ENCODE peak calls at places on chromosome 18, in four cellular contexts. J is tibial nerve, Z is heart left ventricle, O is AG04449. U is an unnamed sample.

GRCh38 chr18:24585996-24586566 is 125.6 kb downstream of the HRH4 start:
- DNase-seq in J (no peak), Z (no peak), O (no peak), U (no peak)

GRCh38 chr18:62522178-62522509 is 681 bp upstream of the ZCCHC2 start:
- DNase-seq in J (no peak), Z (no peak), O (no peak), U (no peak)

GRCh38 chr18:74402806-74403433 is 54.2 kb downstream of the DIPK1C start:
- DNase-seq in J (no peak), Z (no peak), O (no peak), U (no peak)

GRCh38 chr18:61400714-61401113 is 67.5 kb downstream of the CDH20 start:
- DNase-seq in J (no peak), Z (no peak), O (no peak), U (no peak)

GRCh38 chr18:43705850-43706249 is 428.6 kb upstream of the SYT4 start:
- DNase-seq in J (no peak), Z (no peak), O (no peak), U (no peak)

GRCh38 chr18:41096504-41096903 is 858.5 kb upstream of the PIK3C3 start:
- DNase-seq in J (no peak), Z (no peak), O (no peak), U (no peak)

GRCh38 chr18:34207344-34207851 is 17.3 kb downstream of the NOL4 start:
- DNase-seq in J (no peak), Z (no peak), O (no peak), U (no peak)

GRCh38 chr18:6920099-6920955 is 190.8 kb downstream of the ARHGAP28 start:
- DNase-seq in J (peak), Z (no peak), O (peak), U (peak)

GRCh38 chr18:12652861-12653401 is 5.0 kb downstream of the SPIRE1 start:
- DNase-seq in J (no peak), Z (no peak), O (no peak), U (no peak)

GRCh38 chr18:8643479-8643878 is 34.2 kb downstream of the RAB12 start:
- DNase-seq in J (no peak), Z (no peak), O (no peak), U (no peak)

GRCh38 chr18:13077473-13077872 is 86.3 kb downstream of the CEP192 start:
- DNase-seq in J (no peak), Z (no peak), O (no peak), U (no peak)

GRCh38 chr18:74498712-74499629 is 2.8 kb downstream of the CNDP2 start:
- DNase-seq in J (no peak), Z (no peak), O (no peak), U (no peak)

GRCh38 chr18:49018553-49018943 is 67.8 kb upstream of the SMAD7 start:
- DNase-seq in J (no peak), Z (no peak), O (no peak), U (no peak)

GRCh38 chr18:27175914-27176313 is 9.2 kb downstream of the CHST9 start:
- DNase-seq in J (no peak), Z (no peak), O (no peak), U (no peak)

GRCh38 chr18:72762505-72763122 is 105.2 kb downstream of the NETO1 start:
- DNase-seq in J (no peak), Z (no peak), O (peak), U (no peak)

GRCh38 chr18:79964330-79965118 is at the start of gene HSBP1L1:
- DNase-seq in J (no peak), Z (peak), O (no peak), U (peak)

GRCh38 chr18:54240629-54241107 is 16.2 kb upstream of the MBD2 start:
- DNase-seq in J (no peak), Z (peak), O (no peak), U (no peak)

GRCh38 chr18:6207941-6208340 is 206.8 kb downstream of the L3MBTL4 start:
- DNase-seq in J (no peak), Z (no peak), O (no peak), U (no peak)

GRCh38 chr18:23661735-23662308 is 889 bp downstream of the ANKRD29 start:
- DNase-seq in J (no peak), Z (no peak), O (no peak), U (no peak)

GRCh38 chr18:830315-830901 is 18.4 kb upstream of the YES1 start:
- DNase-seq in J (no peak), Z (no peak), O (no peak), U (peak)

GRCh38 chr18:833197-833596 is 21.2 kb upstream of the YES1 start:
- DNase-seq in J (no peak), Z (no peak), O (no peak), U (no peak)

GRCh38 chr18:834086-834720 is 22.2 kb upstream of the YES1 start:
- DNase-seq in J (no peak), Z (no peak), O (no peak), U (no peak)

GRCh38 chr18:829432-829831 is 17.4 kb upstream of the YES1 start:
- DNase-seq in J (no peak), Z (no peak), O (no peak), U (no peak)

DNA sequence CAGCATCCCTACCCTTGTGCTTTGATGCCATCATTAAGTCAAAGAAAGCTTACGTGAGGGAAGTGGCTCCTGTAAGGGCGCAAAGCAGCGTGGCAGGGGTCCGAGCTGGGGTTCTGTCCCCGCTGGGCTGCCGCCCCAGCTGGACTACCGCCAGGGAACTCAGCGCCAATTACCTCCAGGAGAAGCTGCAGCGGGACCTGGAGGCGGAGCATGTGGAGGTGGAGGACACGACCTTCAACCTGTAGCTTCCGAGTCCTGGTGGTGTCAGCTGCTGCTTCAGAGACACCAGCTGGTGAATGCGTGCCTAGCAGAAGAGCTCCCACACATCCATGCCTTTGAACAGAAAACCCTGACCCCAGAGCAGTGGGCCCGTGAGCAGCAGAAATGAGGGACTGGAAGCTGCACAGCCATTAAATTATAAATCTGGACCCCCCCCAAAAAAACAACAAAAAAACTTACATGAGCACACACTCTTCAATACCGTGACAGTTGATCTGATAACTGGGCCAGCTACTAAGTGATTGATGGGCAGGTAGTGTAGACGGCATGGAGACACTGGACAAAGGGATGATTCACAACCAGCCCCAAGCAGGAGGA is 20.1 kb upstream of the YES1 start:
- DNase-seq in J (no peak), Z (peak), O (no peak), U (no peak)
- H3K4me3 ChIP-seq in J (no peak), Z (no peak), O (no peak), U (peak)

DNA sequence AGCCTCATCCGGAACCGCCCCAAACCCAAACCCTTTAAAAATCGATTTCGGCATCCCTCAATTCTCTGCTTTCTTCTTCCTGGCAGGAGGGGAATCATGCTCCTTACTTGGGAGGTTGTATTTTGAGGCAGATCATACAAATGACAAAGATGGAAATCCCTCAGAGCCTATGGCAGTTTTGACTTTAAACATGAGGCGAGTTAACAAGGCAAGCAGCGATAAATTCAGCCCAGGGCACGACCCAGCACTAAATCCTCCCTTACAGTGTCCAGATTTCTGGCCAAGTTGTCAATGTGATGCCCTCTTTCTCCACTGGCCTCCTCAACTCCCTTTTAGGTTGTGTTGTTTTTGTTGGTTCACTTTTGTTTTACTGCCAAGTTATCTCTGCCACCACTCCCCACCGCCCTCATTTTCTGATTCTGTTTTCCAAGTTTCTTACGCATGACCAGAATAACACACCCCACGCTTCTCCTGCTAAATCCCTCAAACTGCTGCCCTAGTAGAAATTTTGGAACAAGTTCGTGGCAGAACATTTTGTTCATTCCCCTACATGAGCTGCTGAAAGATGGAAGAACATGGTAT is 68.3 kb downstream of the CTAGE1 start:
- DNase-seq in J (no peak), Z (no peak), O (no peak), U (no peak)
- H3K4me3 ChIP-seq in J (peak), Z (peak), O (peak), U (peak)

GRCh38 chr18:3624546-3624817 is 174.5 kb downstream of the TGIF1 start:
- DNase-seq in J (no peak), Z (no peak), O (no peak), U (no peak)
- H3K4me3 ChIP-seq in J (no peak), Z (peak), O (peak), U (no peak)

GRCh38 chr18:10588975-10589374 is 63.1 kb downstream of the NAPG start:
- DNase-seq in J (no peak), Z (no peak), O (no peak), U (no peak)
- H3K4me3 ChIP-seq in J (no peak), Z (no peak), O (no peak), U (no peak)

GRCh38 chr18:58132595-58133191 is 88.7 kb downstream of the NEDD4L start:
- DNase-seq in J (no peak), Z (no peak), O (peak), U (no peak)

GRCh38 chr18:58139627-58140026 is 95.6 kb downstream of the NEDD4L start:
- DNase-seq in J (no peak), Z (no peak), O (no peak), U (no peak)

GRCh38 chr18:58135170-58135569 is 91.1 kb downstream of the NEDD4L start:
- DNase-seq in J (no peak), Z (no peak), O (peak), U (no peak)

GRCh38 chr18:58136865-58137264 is 92.8 kb downstream of the NEDD4L start:
- DNase-seq in J (no peak), Z (no peak), O (no peak), U (no peak)

DNA sequence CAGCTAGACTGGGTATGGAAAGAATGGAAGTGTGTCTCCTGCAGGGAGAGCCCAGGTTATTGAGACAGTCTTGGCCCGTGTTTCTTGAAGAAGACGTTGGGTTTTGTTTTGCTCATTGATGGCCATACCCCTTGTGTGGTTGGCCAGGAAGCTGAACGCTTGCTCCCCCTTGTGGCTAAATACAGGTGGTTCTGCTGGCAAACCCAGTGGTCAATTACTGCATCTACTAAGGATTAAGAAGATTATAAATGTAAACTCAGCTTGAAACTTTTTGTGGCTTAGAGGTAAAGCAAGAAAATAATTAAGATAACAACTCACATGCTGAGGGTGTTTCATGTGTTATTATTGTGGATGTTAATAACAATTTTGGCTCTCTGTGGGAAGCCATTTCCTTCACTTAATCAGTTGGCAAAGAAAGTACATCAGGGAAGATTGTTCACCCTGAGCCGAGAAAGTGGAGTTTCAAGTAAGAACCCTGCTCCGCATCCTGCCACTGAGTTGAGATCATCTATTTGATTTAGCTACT is 91.8 kb downstream of the NEDD4L start:
- DNase-seq in J (peak), Z (no peak), O (no peak), U (no peak)
- H3K4me3 ChIP-seq in J (no peak), Z (no peak), O (no peak), U (no peak)

GRCh38 chr18:76519156-76519549 is 24.1 kb upstream of the ZNF516 start:
- DNase-seq in J (no peak), Z (no peak), O (no peak), U (no peak)
- H3K4me3 ChIP-seq in J (peak), Z (peak), O (no peak), U (peak)

GRCh38 chr18:9846162-9846915 is 39.4 kb upstream of the TXNDC2 start:
- DNase-seq in J (no peak), Z (no peak), O (no peak), U (no peak)
- H3K4me3 ChIP-seq in J (no peak), Z (peak), O (no peak), U (peak)

GRCh38 chr18:14124689-14125088 is 7.5 kb downstream of the ZNF519 start:
- DNase-seq in J (no peak), Z (no peak), O (no peak), U (no peak)
- H3K4me3 ChIP-seq in J (no peak), Z (no peak), O (no peak), U (no peak)

GRCh38 chr18:31225668-31226067 is 63.0 kb upstream of the DSC1 start:
- DNase-seq in J (no peak), Z (no peak), O (no peak), U (peak)
- H3K4me3 ChIP-seq in J (no peak), Z (no peak), O (no peak), U (no peak)

U was measured in heart right ventricle.